ENCODE peak calls at places on chromosomes 16 and 17, in four cellular contexts. One of them, this sample, is unnamed.

GRCh38 chr16:66687906-66688625 is 8.5 kb downstream of the CMTM4 start:
- DNase-seq in fibroblast of lung: no peak
- DNase-seq in B cell: no peak
- DNase-seq in mucosa of descending colon: peak
- DNase-seq in this sample: no peak

GRCh38 chr17:66689192-66689591 is 145.7 kb upstream of the CACNG5 start:
- DNase-seq in B cell: no peak
- DNase-seq in fibroblast of lung: no peak
- DNase-seq in mucosa of descending colon: no peak
- DNase-seq in this sample: no peak

GRCh38 chr17:16286009-16286946 is 67.0 kb downstream of the CENPV start:
- DNase-seq in B cell: peak
- DNase-seq in mucosa of descending colon: peak
- DNase-seq in fibroblast of lung: peak
- DNase-seq in this sample: no peak

GRCh38 chr17:71188811-71189492 is 931.9 kb upstream of the SOX9 start:
- DNase-seq in fibroblast of lung: peak
- DNase-seq in mucosa of descending colon: no peak
- DNase-seq in B cell: no peak
- DNase-seq in this sample: no peak

GRCh38 chr17:19664136-19664820 is 15.7 kb downstream of the ALDH3A2 start:
- DNase-seq in fibroblast of lung: no peak
- DNase-seq in mucosa of descending colon: no peak
- DNase-seq in B cell: no peak
- DNase-seq in this sample: no peak

GRCh38 chr16:25126820-25127232 is 15.3 kb downstream of the LCMT1 start:
- DNase-seq in mucosa of descending colon: peak
- DNase-seq in fibroblast of lung: peak
- DNase-seq in B cell: no peak
- DNase-seq in this sample: peak

GRCh38 chr16:19085679-19086200 is 18.3 kb downstream of the COQ7 start:
- DNase-seq in fibroblast of lung: peak
- DNase-seq in B cell: no peak
- DNase-seq in mucosa of descending colon: peak
- DNase-seq in this sample: no peak

GRCh38 chr17:74296548-74296936 is 22.5 kb downstream of the DNAI2 start:
- DNase-seq in B cell: no peak
- DNase-seq in fibroblast of lung: peak
- DNase-seq in mucosa of descending colon: peak
- DNase-seq in this sample: peak

GRCh38 chr16:13835357-13835756 is 84.6 kb upstream of the ERCC4 start:
- DNase-seq in B cell: no peak
- DNase-seq in fibroblast of lung: no peak
- DNase-seq in mucosa of descending colon: no peak
- DNase-seq in this sample: no peak

GRCh38 chr16:22220714-22221113 is 14.6 kb downstream of the EEF2K start:
- DNase-seq in B cell: no peak
- DNase-seq in fibroblast of lung: no peak
- DNase-seq in mucosa of descending colon: no peak
- DNase-seq in this sample: no peak

GRCh38 chr17:13993106-13993505 is 76.2 kb upstream of the COX10 start:
- DNase-seq in B cell: no peak
- DNase-seq in fibroblast of lung: no peak
- DNase-seq in mucosa of descending colon: no peak
- DNase-seq in this sample: no peak

GRCh38 chr16:2250652-2251280 is 621 bp downstream of the ECI1 start:
- DNase-seq in mucosa of descending colon: peak
- DNase-seq in B cell: peak
- DNase-seq in fibroblast of lung: peak
- DNase-seq in this sample: peak

GRCh38 chr17:44219636-44220210 is at the start of gene UBTF:
- DNase-seq in mucosa of descending colon: peak
- DNase-seq in fibroblast of lung: peak
- DNase-seq in B cell: peak
- DNase-seq in this sample: peak

GRCh38 chr16:89189358-89190025 is 10.8 kb downstream of the SLC22A31 start:
- DNase-seq in B cell: no peak
- DNase-seq in fibroblast of lung: no peak
- DNase-seq in mucosa of descending colon: no peak
- DNase-seq in this sample: no peak

GRCh38 chr16:54447606-54448440 is 161.2 kb upstream of the IRX3 start:
- DNase-seq in B cell: no peak
- DNase-seq in fibroblast of lung: peak
- DNase-seq in mucosa of descending colon: no peak
- DNase-seq in this sample: no peak

GRCh38 chr17:79022507-79022991 is 1.4 kb upstream of the C1QTNF1 start:
- DNase-seq in fibroblast of lung: no peak
- DNase-seq in mucosa of descending colon: no peak
- DNase-seq in B cell: no peak
- DNase-seq in this sample: no peak

GRCh38 chr16:11668590-11669379 is 530 bp downstream of the SNN start:
- DNase-seq in fibroblast of lung: no peak
- DNase-seq in B cell: peak
- DNase-seq in mucosa of descending colon: peak
- DNase-seq in this sample: no peak

GRCh38 chr16:70331588-70332358 is 14.9 kb upstream of the DDX19A start:
- DNase-seq in mucosa of descending colon: no peak
- DNase-seq in fibroblast of lung: no peak
- DNase-seq in B cell: no peak
- DNase-seq in this sample: no peak

GRCh38 chr17:36602924-36603384 is 1.6 kb downstream of the MRM1 start:
- DNase-seq in B cell: peak
- DNase-seq in fibroblast of lung: peak
- DNase-seq in mucosa of descending colon: peak
- DNase-seq in this sample: peak

GRCh38 chr17:59666235-59666634 is 41.0 kb downstream of the PTRH2 start:
- DNase-seq in mucosa of descending colon: no peak
- DNase-seq in B cell: no peak
- DNase-seq in fibroblast of lung: peak
- DNase-seq in this sample: no peak

GRCh38 chr17:56142325-56142724 is 10.9 kb upstream of the ANKFN1 start:
- DNase-seq in fibroblast of lung: peak
- DNase-seq in B cell: no peak
- DNase-seq in mucosa of descending colon: no peak
- DNase-seq in this sample: no peak

GRCh38 chr16:22813946-22814325 is at the start of gene HS3ST2:
- DNase-seq in fibroblast of lung: peak
- DNase-seq in B cell: peak
- DNase-seq in mucosa of descending colon: peak
- DNase-seq in this sample: peak

GRCh38 chr17:28725166-28725659 is 820 bp downstream of the TLCD1 start:
- DNase-seq in fibroblast of lung: peak
- DNase-seq in mucosa of descending colon: no peak
- DNase-seq in B cell: no peak
- DNase-seq in this sample: peak

GRCh38 chr17:44758414-44759095 is at the start of gene ADAM11:
- DNase-seq in B cell: peak
- DNase-seq in fibroblast of lung: no peak
- DNase-seq in mucosa of descending colon: no peak
- DNase-seq in this sample: no peak

This sample was measured in NCI-H2227 treated with DMSO at 0.1 percent for 48 hours.